ENCODE peak calls at places on chromosomes 2 and 18, in nine cellular contexts. H is mammary epithelial cell; T is NCI-H1105; M is activated T-cell treated with anti-CD3 and anti-CD28 coated beads, Interleukin-2, amount 50 U/mL, for 72 hours; B is WERI-Rb-1; K is GM03348; O is tibial artery; G is NAMALWA; W is activated CD4-positive, CD25-positive, alpha-beta regulatory T cell. E is an unnamed sample.

GRCh38 chr18:1760901-1761300 is 810.4 kb downstream of the METTL4 start:
- DNase-seq in G (no peak), H (peak; percentile 11), B (no peak), M (no peak), T (no peak), O (no peak), K (no peak), W (no peak), E (peak; percentile 5)

GRCh38 chr2:239312741-239313246 is 88.0 kb downstream of the HDAC4 start:
- DNase-seq in K (peak; percentile 45), B (no peak), W (no peak), H (no peak), T (no peak), G (no peak), M (no peak), O (peak; percentile 30), E (no peak)

GRCh38 chr2:132489150-132489549 is 72.5 kb downstream of the GPR39 start:
- DNase-seq in M (no peak), B (no peak), H (peak; percentile 17), W (no peak), G (no peak), O (no peak), K (peak; percentile 46), T (no peak), E (no peak)

GRCh38 chr2:38808677-38809076 is 30.7 kb downstream of the GEMIN6 start:
- DNase-seq in T (no peak), O (no peak), W (no peak), H (no peak), K (no peak), B (no peak), M (no peak), G (no peak), E (no peak)

GRCh38 chr2:62038980-62039771 is 133.7 kb downstream of the COMMD1 start:
- DNase-seq in H (peak; percentile 93), T (no peak), W (no peak), G (peak; percentile 84), M (peak; percentile 40), O (no peak), K (peak; percentile 40), B (no peak), E (peak; percentile 96)

GRCh38 chr2:9092383-9093282 is 89.1 kb upstream of the MBOAT2 start:
- DNase-seq in H (no peak), W (no peak), G (no peak), O (no peak), M (no peak), T (no peak), B (no peak), K (no peak), E (no peak)

GRCh38 chr18:79420033-79420745 is 24.5 kb downstream of the NFATC1 start:
- DNase-seq in K (no peak), M (no peak), W (no peak), G (no peak), H (no peak), T (no peak), B (peak; percentile 40), O (no peak), E (no peak)

GRCh38 chr18:35143615-35144596 is 96.9 kb upstream of the ZNF397 start:
- DNase-seq in G (peak; percentile 61), M (peak; percentile 31), B (peak; percentile 60), K (peak; percentile 71), W (no peak), H (peak; percentile 27), O (peak; percentile 40), T (peak; percentile 85), E (peak; percentile 55)

GRCh38 chr2:235330775-235331438 is 162.9 kb upstream of the AGAP1 start:
- DNase-seq in T (no peak), G (no peak), W (no peak), K (peak; percentile 64), O (no peak), H (peak; percentile 78), M (no peak), B (no peak), E (peak; percentile 97)

GRCh38 chr18:63148449-63149199 is 170.9 kb downstream of the BCL2 start:
- DNase-seq in M (no peak), T (peak; percentile 63), W (no peak), K (peak; percentile 85), H (no peak), O (peak; percentile 66), B (no peak), G (no peak), E (peak; percentile 28)

GRCh38 chr2:226673314-226673723 is 126.3 kb downstream of the IRS1 start:
- DNase-seq in K (peak; percentile 48), G (no peak), O (no peak), T (no peak), B (no peak), M (no peak), H (peak; percentile 81), W (no peak), E (peak; percentile 94)

GRCh38 chr2:156434461-156435291 is 1.5 kb upstream of the GPD2 start:
- DNase-seq in T (no peak), K (no peak), W (no peak), G (peak; percentile 12), B (no peak), M (no peak), H (no peak), O (no peak), E (no peak)

GRCh38 chr2:240519396-240520142 is 38.2 kb downstream of the ANKMY1 start:
- DNase-seq in W (no peak), O (no peak), K (peak; percentile 73), G (no peak), B (no peak), T (no peak), H (no peak), M (no peak), E (no peak)

GRCh38 chr18:23887493-23887892 is 127.1 kb upstream of the TTC39C start:
- DNase-seq in K (peak; percentile 28), M (no peak), W (no peak), B (no peak), O (no peak), G (no peak), H (peak; percentile 27), T (peak; percentile 89), E (no peak)

GRCh38 chr2:12211326-12212170 is 465.1 kb downstream of the LPIN1 start:
- DNase-seq in M (no peak), O (no peak), K (no peak), T (no peak), H (no peak), B (no peak), W (no peak), G (no peak), E (no peak)

GRCh38 chr2:85790499-85790898 is 36.7 kb downstream of the ATOH8 start:
- DNase-seq in W (no peak), G (no peak), K (no peak), T (no peak), O (no peak), B (no peak), H (no peak), M (no peak), E (no peak)

GRCh38 chr2:155703917-155704316 is 628.6 kb downstream of the NR4A2 start:
- DNase-seq in W (no peak), M (no peak), B (no peak), G (no peak), H (no peak), K (no peak), O (no peak), T (no peak), E (no peak)

GRCh38 chr2:46175409-46175808 is 121.8 kb upstream of the EPAS1 start:
- DNase-seq in T (no peak), M (no peak), W (no peak), O (no peak), H (no peak), G (no peak), K (no peak), B (no peak), E (no peak)

GRCh38 chr2:239222346-239223028 is 178.3 kb downstream of the HDAC4 start:
- DNase-seq in W (no peak), H (no peak), G (peak; percentile 19), B (no peak), O (no peak), M (no peak), T (no peak), K (peak; percentile 56), E (peak; percentile 13)

GRCh38 chr18:13539050-13539449 is 187.3 kb downstream of the FAM210A start:
- DNase-seq in O (peak; percentile 63), G (no peak), T (no peak), H (no peak), M (peak; percentile 11), K (no peak), B (no peak), W (no peak), E (no peak)

GRCh38 chr2:1140389-1141003 is 189.8 kb downstream of the SNTG2 start:
- DNase-seq in B (peak; percentile 66), G (peak; percentile 54), T (no peak), M (peak; percentile 50), K (peak; percentile 65), H (peak; percentile 1), O (no peak), W (no peak), E (no peak)

GRCh38 chr2:10161961-10162441 is 39.5 kb downstream of the RRM2 start:
- DNase-seq in M (no peak), W (no peak), K (no peak), T (peak; percentile 83), O (no peak), H (peak; percentile 79), B (no peak), G (no peak), E (no peak)